ENCODE peak calls at places on chromosome 4, in four cellular contexts. One of them, this sample, is unnamed.

GRCh38 chr4:1293531-1293941 is 3.8 kb downstream of the MAEA start:
- DNase-seq in keratinocyte: no peak
- DNase-seq in left ventricle myocardium inferior: no peak
- DNase-seq in WERI-Rb-1: no peak
- DNase-seq in this sample: no peak

GRCh38 chr4:145195167-145195952 is 15.0 kb upstream of the OTUD4 start:
- DNase-seq in WERI-Rb-1: no peak
- DNase-seq in keratinocyte: no peak
- DNase-seq in left ventricle myocardium inferior: no peak
- DNase-seq in this sample: no peak

GRCh38 chr4:139628184-139629012 is 37.2 kb upstream of the MGST2 start:
- DNase-seq in keratinocyte: no peak
- DNase-seq in WERI-Rb-1: peak; percentile 87
- DNase-seq in left ventricle myocardium inferior: no peak
- DNase-seq in this sample: no peak

GRCh38 chr4:14607578-14607977 is 394.7 kb upstream of the CPEB2 start:
- DNase-seq in keratinocyte: no peak
- DNase-seq in WERI-Rb-1: no peak
- DNase-seq in left ventricle myocardium inferior: no peak
- DNase-seq in this sample: no peak

GRCh38 chr4:76987153-76987562 is 37.6 kb downstream of the SEPTIN11 start:
- DNase-seq in left ventricle myocardium inferior: peak; percentile 34
- DNase-seq in keratinocyte: no peak
- DNase-seq in WERI-Rb-1: no peak
- DNase-seq in this sample: no peak

GRCh38 chr4:42671431-42672194 is 14.7 kb upstream of the ATP8A1 start:
- DNase-seq in WERI-Rb-1: no peak
- DNase-seq in left ventricle myocardium inferior: no peak
- DNase-seq in keratinocyte: no peak
- DNase-seq in this sample: no peak

GRCh38 chr4:145626623-145626982 is 7.4 kb downstream of the MMAA start:
- DNase-seq in left ventricle myocardium inferior: no peak
- DNase-seq in keratinocyte: no peak
- DNase-seq in WERI-Rb-1: no peak
- DNase-seq in this sample: no peak

GRCh38 chr4:39446842-39447573 is 11.7 kb downstream of the RPL9 start:
- DNase-seq in left ventricle myocardium inferior: peak; percentile 51
- DNase-seq in keratinocyte: no peak
- DNase-seq in WERI-Rb-1: no peak
- DNase-seq in this sample: peak; percentile 80

GRCh38 chr4:182261651-182262223 is 18.5 kb downstream of the TENM3 start:
- DNase-seq in WERI-Rb-1: no peak
- DNase-seq in left ventricle myocardium inferior: no peak
- DNase-seq in keratinocyte: no peak
- DNase-seq in this sample: no peak

GRCh38 chr4:139913398-139913990 is 240.5 kb downstream of the MAML3 start:
- DNase-seq in keratinocyte: no peak
- DNase-seq in WERI-Rb-1: peak; percentile 13
- DNase-seq in left ventricle myocardium inferior: no peak
- DNase-seq in this sample: no peak

GRCh38 chr4:105059337-105059736 is 87.3 kb upstream of the TET2 start:
- DNase-seq in WERI-Rb-1: no peak
- DNase-seq in keratinocyte: no peak
- DNase-seq in left ventricle myocardium inferior: no peak
- DNase-seq in this sample: no peak

GRCh38 chr4:38829237-38829636 is 24.6 kb upstream of the TLR1 start:
- DNase-seq in WERI-Rb-1: no peak
- DNase-seq in keratinocyte: no peak
- DNase-seq in left ventricle myocardium inferior: no peak
- DNase-seq in this sample: no peak

GRCh38 chr4:144906181-144906895 is 191.7 kb downstream of the ANAPC10 start:
- DNase-seq in WERI-Rb-1: no peak
- DNase-seq in left ventricle myocardium inferior: no peak
- DNase-seq in keratinocyte: no peak
- DNase-seq in this sample: no peak

GRCh38 chr4:109559625-109559982 is 442 bp upstream of the MCUB start:
- DNase-seq in left ventricle myocardium inferior: peak; percentile 26
- DNase-seq in keratinocyte: no peak
- DNase-seq in WERI-Rb-1: peak; percentile 45
- DNase-seq in this sample: peak; percentile 52

GRCh38 chr4:6225469-6225868 is 25.1 kb upstream of the JAKMIP1 start:
- DNase-seq in left ventricle myocardium inferior: no peak
- DNase-seq in WERI-Rb-1: no peak
- DNase-seq in keratinocyte: no peak
- DNase-seq in this sample: no peak

GRCh38 chr4:59374416-59374815 is 1825.7 kb upstream of the ADGRL3 start:
- DNase-seq in left ventricle myocardium inferior: no peak
- DNase-seq in WERI-Rb-1: no peak
- DNase-seq in keratinocyte: no peak
- DNase-seq in this sample: no peak
- TF ChIP-seq CTCF in left ventricle myocardium inferior: no peak
- TF ChIP-seq CTCF in WERI-Rb-1: no peak
- TF ChIP-seq CTCF in keratinocyte: no peak
- TF ChIP-seq CTCF in this sample: no peak

GRCh38 chr4:52107745-52108144 is 56.6 kb downstream of the SPATA18 start:
- DNase-seq in WERI-Rb-1: no peak
- DNase-seq in keratinocyte: no peak
- DNase-seq in left ventricle myocardium inferior: no peak
- DNase-seq in this sample: no peak
- TF ChIP-seq CTCF in WERI-Rb-1: no peak
- TF ChIP-seq CTCF in keratinocyte: no peak
- TF ChIP-seq CTCF in left ventricle myocardium inferior: no peak
- TF ChIP-seq CTCF in this sample: no peak

GRCh38 chr4:154551872-154552686 is 1.9 kb upstream of the PLRG1 start:
- DNase-seq in keratinocyte: peak; percentile 49
- DNase-seq in left ventricle myocardium inferior: peak; percentile 55
- DNase-seq in WERI-Rb-1: peak; percentile 73
- DNase-seq in this sample: peak; percentile 39

GRCh38 chr4:154545689-154546088 is 4.5 kb downstream of the PLRG1 start:
- DNase-seq in keratinocyte: no peak
- DNase-seq in WERI-Rb-1: no peak
- DNase-seq in left ventricle myocardium inferior: no peak
- DNase-seq in this sample: no peak

GRCh38 chr4:154549894-154550790 is at the start of gene PLRG1:
- DNase-seq in keratinocyte: peak; percentile 42
- DNase-seq in left ventricle myocardium inferior: peak; percentile 97
- DNase-seq in WERI-Rb-1: peak; percentile 98
- DNase-seq in this sample: peak; percentile 93
- TF ChIP-seq CTCF in keratinocyte: no peak
- TF ChIP-seq CTCF in left ventricle myocardium inferior: peak; percentile 64
- TF ChIP-seq CTCF in WERI-Rb-1: peak; percentile 1
- TF ChIP-seq CTCF in this sample: no peak

GRCh38 chr4:24988776-24989175 is 42.0 kb downstream of the LGI2 start:
- DNase-seq in left ventricle myocardium inferior: no peak
- DNase-seq in keratinocyte: no peak
- DNase-seq in WERI-Rb-1: peak; percentile 69
- DNase-seq in this sample: no peak
- TF ChIP-seq CTCF in left ventricle myocardium inferior: peak; percentile 59
- TF ChIP-seq CTCF in keratinocyte: peak; percentile 53
- TF ChIP-seq CTCF in WERI-Rb-1: peak; percentile 87
- TF ChIP-seq CTCF in this sample: no peak